ENCODE peak calls at places on chromosome 7, in nine cellular contexts. F is Peyer's patch, M is colonic mucosa, S is HCT116, O is neuronal stem cell, X is spleen, G is fibroblast of lung, E is HAP-1, L is gastrocnemius medialis. Y is an unnamed sample. For H3K4me1, the result is how much of the 10 kb centered on the place peaks cover.

GRCh38 chr7:123204206-123204835 is 4.6 kb upstream of the SLC13A1 start:
- DNase-seq in F (no peak), M (no peak), S (no peak), O (no peak), X (no peak), G (no peak), E (no peak), L (no peak), Y (no peak)

GRCh38 chr7:14776266-14776665 is 126.3 kb downstream of the DGKB start:
- DNase-seq in F (no peak), M (no peak), S (no peak), O (no peak), X (no peak), G (no peak), E (no peak), L (no peak), Y (no peak)

GRCh38 chr7:1693419-1693990 is 23.4 kb downstream of the ELFN1 start:
- DNase-seq in F (no peak), M (no peak), S (no peak), O (no peak), X (peak), G (no peak), E (no peak), L (no peak), Y (peak)

GRCh38 chr7:15581352-15581951 is 19.6 kb upstream of the AGMO start:
- DNase-seq in F (no peak), M (no peak), S (no peak), O (no peak), X (no peak), G (no peak), E (no peak), L (no peak), Y (no peak)

GRCh38 chr7:108335264-108335918 is 120.8 kb downstream of the NRCAM start:
- DNase-seq in F (peak), M (no peak), S (no peak), O (no peak), X (no peak), G (peak), E (no peak), L (no peak), Y (no peak)

GRCh38 chr7:149772236-149772820 is 1.1 kb downstream of the ZNF467 start:
- DNase-seq in F (peak), M (peak), S (no peak), O (peak), X (peak), G (no peak), E (no peak), L (no peak), Y (no peak)

GRCh38 chr7:144386741-144387140 is 16.8 kb downstream of the NOBOX start:
- DNase-seq in F (no peak), M (no peak), S (no peak), O (no peak), X (no peak), G (peak), E (no peak), L (no peak), Y (no peak)

GRCh38 chr7:92831716-92832622 is 4.4 kb downstream of the CDK6 start:
- DNase-seq in F (no peak), M (peak), S (no peak), O (no peak), X (no peak), G (peak), E (peak), L (no peak), Y (no peak)

GRCh38 chr7:137975223-137975622 is 26.7 kb downstream of the CREB3L2 start:
- DNase-seq in F (no peak), M (no peak), S (no peak), O (no peak), X (no peak), G (peak), E (no peak), L (no peak), Y (no peak)

GRCh38 chr7:2017483-2017891 is 215.3 kb downstream of the MAD1L1 start:
- DNase-seq in F (no peak), M (no peak), S (no peak), O (no peak), X (no peak), G (no peak), E (no peak), L (no peak), Y (peak)

GRCh38 chr7:28165221-28165807 is 15.3 kb downstream of the JAZF1 start:
- DNase-seq in F (no peak), M (no peak), S (no peak), O (no peak), X (no peak), G (no peak), E (no peak), L (no peak), Y (no peak)

GRCh38 chr7:103729026-103729425 is 260.4 kb downstream of the RELN start:
- DNase-seq in F (no peak), M (no peak), S (no peak), O (no peak), X (no peak), G (no peak), E (peak), L (no peak), Y (no peak)

GRCh38 chr7:16753932-16754571 is 497 bp downstream of the TSPAN13 start:
- DNase-seq in F (peak), M (peak), S (no peak), O (peak), X (peak), G (peak), E (peak), L (no peak), Y (peak)

GRCh38 chr7:39529582-39529981 is 36.6 kb upstream of the YAE1 start:
- DNase-seq in F (no peak), M (no peak), S (no peak), O (no peak), X (no peak), G (no peak), E (no peak), L (no peak), Y (no peak)

GRCh38 chr7:119562839-119563238 is 710.1 kb upstream of the KCND2 start:
- DNase-seq in F (no peak), M (no peak), S (no peak), O (no peak), X (no peak), G (no peak), E (no peak), L (no peak), Y (no peak)

GRCh38 chr7:23216021-23216420 is 30.6 kb upstream of the GPNMB start:
- DNase-seq in F (no peak), M (peak), S (no peak), O (no peak), X (no peak), G (no peak), E (no peak), L (peak), Y (peak)

GRCh38 chr7:74606101-74606908 is 51.2 kb upstream of the GTF2I start:
- DNase-seq in F (peak), M (peak), S (no peak), O (no peak), X (peak), G (no peak), E (peak), L (peak), Y (peak)

GRCh38 chr7:79598351-79598750 is 144.9 kb upstream of the MAGI2 start:
- DNase-seq in F (no peak), M (no peak), S (no peak), O (no peak), X (no peak), G (no peak), E (no peak), L (no peak), Y (no peak)

GRCh38 chr7:27097686-27098492 is 2.1 kb upstream of the HOXA1 start:
- DNase-seq in F (no peak), M (peak), S (no peak), O (peak), X (no peak), G (peak), E (no peak), L (no peak), Y (no peak)

GRCh38 chr7:105827106-105827870 is 49.1 kb downstream of the ATXN7L1 start:
- DNase-seq in F (no peak), M (no peak), S (no peak), O (no peak), X (no peak), G (no peak), E (no peak), L (no peak), Y (no peak)
- H3K4me1 ChIP-seq in F (under half), M (under half), S (under half), O (under half), X (under half), G (under half), E (under half), L (under half), Y (under half)

DNA sequence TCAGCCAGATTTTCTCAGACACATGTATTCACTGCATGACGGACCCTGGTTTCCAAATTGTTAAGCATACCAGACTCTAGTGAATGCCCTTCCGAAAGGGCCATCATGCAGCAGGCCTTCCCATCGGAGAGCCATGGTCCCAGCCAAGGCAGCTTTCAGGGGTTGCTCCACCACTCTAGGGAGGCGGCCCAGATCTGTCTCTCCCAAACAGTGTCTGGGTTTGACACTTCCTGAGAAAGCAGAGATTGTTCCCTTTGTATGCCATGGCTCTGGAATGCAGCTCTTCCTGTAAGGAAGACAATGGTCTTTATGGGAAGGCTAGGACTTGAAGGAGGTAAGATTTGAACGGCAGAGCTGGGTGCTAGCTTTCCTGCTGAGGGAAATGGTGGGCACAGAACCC is 178.8 kb upstream of the BMPER start:
- DNase-seq in F (no peak), M (no peak), S (no peak), O (peak), X (no peak), G (no peak), E (no peak), L (no peak), Y (no peak)
- H3K4me1 ChIP-seq in F (under half), M (under half), S (under half), O (under half), X (under half), G (under half), E (under half), L (under half), Y (under half)

DNA sequence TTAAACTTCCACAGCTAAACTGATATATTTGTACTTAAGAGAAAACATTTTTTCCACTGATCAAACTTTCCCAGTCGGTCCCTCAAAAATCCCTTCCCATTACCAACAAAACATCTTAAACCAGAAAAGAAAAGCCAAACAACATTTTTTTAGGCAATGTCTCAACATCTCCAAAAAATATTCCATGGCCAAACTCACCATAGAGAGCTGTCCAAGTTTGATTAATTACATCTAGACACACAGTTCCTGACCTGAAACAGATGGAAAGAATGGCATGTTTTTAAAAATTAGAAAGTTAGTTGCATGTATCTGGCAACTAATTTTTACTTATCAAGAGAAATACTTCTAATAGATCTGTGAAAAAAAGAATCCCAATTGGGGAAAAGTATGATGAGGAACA is 95.4 kb downstream of the UBE2H start:
- DNase-seq in F (no peak), M (no peak), S (no peak), O (no peak), X (no peak), G (no peak), E (no peak), L (no peak), Y (no peak)
- H3K4me1 ChIP-seq in F (under half), M (under half), S (half or more), O (under half), X (half or more), G (under half), E (under half), L (half or more), Y (under half)

GRCh38 chr7:90951229-90951628 is 313.0 kb upstream of the FZD1 start:
- DNase-seq in F (no peak), M (no peak), S (no peak), O (no peak), X (no peak), G (no peak), E (no peak), L (no peak), Y (no peak)

GRCh38 chr7:90952649-90952991 is 311.6 kb upstream of the FZD1 start:
- DNase-seq in F (no peak), M (no peak), S (no peak), O (peak), X (no peak), G (no peak), E (peak), L (no peak), Y (no peak)

GRCh38 chr7:90948085-90948484 is 316.1 kb upstream of the FZD1 start:
- DNase-seq in F (no peak), M (no peak), S (no peak), O (no peak), X (no peak), G (no peak), E (no peak), L (no peak), Y (no peak)

GRCh38 chr7:90955641-90956207 is 308.5 kb upstream of the FZD1 start:
- DNase-seq in F (no peak), M (no peak), S (no peak), O (no peak), X (no peak), G (no peak), E (peak), L (no peak), Y (no peak)

GRCh38 chr7:90951986-90952648 is 312.1 kb upstream of the FZD1 start:
- DNase-seq in F (no peak), M (no peak), S (no peak), O (no peak), X (no peak), G (no peak), E (peak), L (no peak), Y (no peak)
- H3K4me1 ChIP-seq in F (under half), M (under half), S (under half), O (under half), X (under half), G (under half), E (under half), L (under half), Y (under half)

DNA sequence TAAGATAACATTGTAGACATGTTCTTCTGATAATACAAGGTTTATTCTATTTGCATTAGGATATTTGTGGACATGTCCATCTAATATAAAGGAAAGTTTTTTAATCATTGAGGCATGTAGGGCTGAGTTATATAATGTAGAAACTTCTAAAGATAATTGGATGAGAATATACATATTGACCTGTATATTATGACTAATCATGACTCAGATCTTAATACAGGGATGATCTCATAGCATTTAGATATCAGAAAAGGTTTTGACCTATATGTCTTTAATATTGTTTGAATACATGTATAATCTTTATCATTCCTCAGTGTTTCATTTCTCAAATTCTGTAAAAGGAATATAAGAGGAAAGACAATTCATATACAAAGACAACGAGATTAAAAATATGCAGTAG is 39.2 kb downstream of the CD36 start:
- DNase-seq in F (no peak), M (no peak), S (no peak), O (no peak), X (no peak), G (peak), E (no peak), L (no peak), Y (no peak)
- H3K4me1 ChIP-seq in F (under half), M (under half), S (under half), O (under half), X (under half), G (under half), E (under half), L (under half), Y (under half)

DNA sequence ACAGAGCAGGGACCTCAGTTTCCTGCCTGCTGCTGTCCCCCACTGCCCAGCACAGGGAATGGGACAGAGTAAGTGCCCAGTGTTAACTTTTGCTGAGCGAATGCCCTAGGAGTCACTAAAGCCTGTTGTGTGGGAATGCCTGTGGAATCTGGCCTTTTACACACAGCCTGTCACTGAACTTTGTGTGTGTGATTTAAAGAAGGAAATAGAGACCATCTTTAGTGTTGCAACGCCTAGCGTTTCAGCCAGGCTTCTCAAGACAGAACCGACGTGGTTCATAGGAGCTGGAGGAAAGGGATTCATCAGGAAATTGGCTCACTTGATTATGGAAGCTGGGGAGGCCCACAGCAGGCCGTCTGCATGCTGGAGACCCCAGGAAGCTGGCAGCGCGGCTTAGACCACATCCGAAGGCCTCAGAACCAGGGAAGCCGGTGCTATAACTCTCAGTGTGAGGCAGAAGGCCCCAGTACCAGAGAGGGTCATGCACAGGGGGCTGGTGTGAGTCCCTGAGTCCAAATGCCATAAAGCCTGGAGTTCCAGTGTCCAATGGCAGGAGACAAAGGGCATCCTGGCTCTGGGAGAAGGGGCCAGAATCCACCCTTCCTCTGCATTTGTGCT is 29.1 kb upstream of the RNF32 start:
- DNase-seq in F (no peak), M (no peak), S (no peak), O (no peak), X (no peak), G (no peak), E (no peak), L (no peak), Y (no peak)
- H3K4me1 ChIP-seq in F (under half), M (under half), S (under half), O (under half), X (under half), G (under half), E (under half), L (under half), Y (under half)